ENCODE peak calls at places on chromosomes 6 and 20, in five cellular contexts. One of them, this sample, is unnamed.
A peak's percentile ranks its signal among the peaks of the same experiment; 100 is the strongest.

GRCh38 chr6:36360241-36361054 is 23.8 kb upstream of the BNIP5 start:
- DNase-seq in heart left ventricle: peak; percentile 82
- DNase-seq in neuronal stem cell: peak; percentile 85
- DNase-seq in GM23338: peak; percentile 94
- DNase-seq in body of pancreas: peak; percentile 81
- DNase-seq in this sample: peak; percentile 60

GRCh38 chr6:124223596-124223995 is 419.9 kb downstream of the NKAIN2 start:
- DNase-seq in body of pancreas: no peak
- DNase-seq in GM23338: peak; percentile 13
- DNase-seq in heart left ventricle: no peak
- DNase-seq in neuronal stem cell: no peak
- DNase-seq in this sample: no peak

GRCh38 chr6:21163110-21163837 is 430.3 kb upstream of the SOX4 start:
- DNase-seq in GM23338: no peak
- DNase-seq in body of pancreas: no peak
- DNase-seq in neuronal stem cell: no peak
- DNase-seq in heart left ventricle: no peak
- DNase-seq in this sample: no peak

GRCh38 chr6:122365775-122366403 is 33.6 kb upstream of the HSF2 start:
- DNase-seq in body of pancreas: no peak
- DNase-seq in neuronal stem cell: no peak
- DNase-seq in heart left ventricle: no peak
- DNase-seq in GM23338: no peak
- DNase-seq in this sample: no peak

GRCh38 chr6:95203153-95203754 is 374.1 kb upstream of the MANEA start:
- DNase-seq in heart left ventricle: no peak
- DNase-seq in GM23338: peak; percentile 78
- DNase-seq in neuronal stem cell: peak; percentile 17
- DNase-seq in body of pancreas: no peak
- DNase-seq in this sample: peak; percentile 25

GRCh38 chr6:27565839-27566779 is 93.2 kb upstream of the ZNF184 start:
- DNase-seq in heart left ventricle: no peak
- DNase-seq in neuronal stem cell: no peak
- DNase-seq in GM23338: peak; percentile 78
- DNase-seq in body of pancreas: no peak
- DNase-seq in this sample: no peak

GRCh38 chr20:63062188-63063140 is 55.7 kb upstream of the BHLHE23 start:
- DNase-seq in GM23338: no peak
- DNase-seq in body of pancreas: no peak
- DNase-seq in heart left ventricle: no peak
- DNase-seq in neuronal stem cell: no peak
- DNase-seq in this sample: no peak

GRCh38 chr20:42572320-42573016 is 617.2 kb downstream of the PTPRT start:
- DNase-seq in neuronal stem cell: no peak
- DNase-seq in GM23338: no peak
- DNase-seq in body of pancreas: peak; percentile 46
- DNase-seq in heart left ventricle: no peak
- DNase-seq in this sample: no peak

GRCh38 chr6:23213193-23213592 is 643.8 kb downstream of the HDGFL1 start:
- DNase-seq in heart left ventricle: no peak
- DNase-seq in neuronal stem cell: no peak
- DNase-seq in body of pancreas: no peak
- DNase-seq in GM23338: no peak
- DNase-seq in this sample: no peak

GRCh38 chr6:14165091-14165490 is 47.5 kb downstream of the CD83 start:
- DNase-seq in body of pancreas: no peak
- DNase-seq in heart left ventricle: no peak
- DNase-seq in neuronal stem cell: no peak
- DNase-seq in GM23338: no peak
- DNase-seq in this sample: no peak

GRCh38 chr6:168122011-168122410 is 43.0 kb upstream of the FRMD1 start:
- DNase-seq in neuronal stem cell: no peak
- DNase-seq in GM23338: no peak
- DNase-seq in body of pancreas: no peak
- DNase-seq in heart left ventricle: peak; percentile 20
- DNase-seq in this sample: no peak

GRCh38 chr20:20413801-20414200 is 45.9 kb downstream of the INSM1 start:
- DNase-seq in neuronal stem cell: no peak
- DNase-seq in GM23338: no peak
- DNase-seq in heart left ventricle: no peak
- DNase-seq in body of pancreas: no peak
- DNase-seq in this sample: no peak

GRCh38 chr6:45650527-45651135 is 272.9 kb upstream of the SUPT3H start:
- DNase-seq in neuronal stem cell: no peak
- DNase-seq in GM23338: no peak
- DNase-seq in heart left ventricle: no peak
- DNase-seq in body of pancreas: no peak
- DNase-seq in this sample: no peak

GRCh38 chr6:128432394-128432793 is 88.0 kb downstream of the PTPRK start:
- DNase-seq in body of pancreas: no peak
- DNase-seq in neuronal stem cell: no peak
- DNase-seq in GM23338: no peak
- DNase-seq in heart left ventricle: no peak
- DNase-seq in this sample: no peak

GRCh38 chr6:15553736-15554294 is 109.0 kb downstream of the DTNBP1 start:
- DNase-seq in heart left ventricle: no peak
- DNase-seq in neuronal stem cell: no peak
- DNase-seq in GM23338: no peak
- DNase-seq in body of pancreas: no peak
- DNase-seq in this sample: no peak

GRCh38 chr20:884983-885952 is 30.9 kb downstream of the ANGPT4 start:
- DNase-seq in GM23338: peak; percentile 93
- DNase-seq in neuronal stem cell: peak; percentile 59
- DNase-seq in heart left ventricle: peak; percentile 60
- DNase-seq in body of pancreas: no peak
- DNase-seq in this sample: peak; percentile 77

GRCh38 chr20:35187584-35188190 is 15.8 kb downstream of the PROCR start:
- DNase-seq in neuronal stem cell: no peak
- DNase-seq in GM23338: no peak
- DNase-seq in heart left ventricle: no peak
- DNase-seq in body of pancreas: no peak
- DNase-seq in this sample: no peak

GRCh38 chr6:44126320-44127149 is 717 bp downstream of the MRPL14 start:
- DNase-seq in heart left ventricle: peak; percentile 61
- DNase-seq in neuronal stem cell: peak; percentile 49
- DNase-seq in GM23338: peak; percentile 81
- DNase-seq in body of pancreas: peak; percentile 51
- DNase-seq in this sample: no peak

GRCh38 chr20:10654630-10655029 is 19.2 kb downstream of the JAG1 start:
- DNase-seq in GM23338: peak; percentile 85
- DNase-seq in body of pancreas: peak; percentile 75
- DNase-seq in heart left ventricle: no peak
- DNase-seq in neuronal stem cell: no peak
- DNase-seq in this sample: no peak

GRCh38 chr6:3661390-3661789 is 90.1 kb downstream of the PXDC1 start:
- DNase-seq in body of pancreas: no peak
- DNase-seq in heart left ventricle: no peak
- DNase-seq in neuronal stem cell: no peak
- DNase-seq in GM23338: no peak
- DNase-seq in this sample: no peak

GRCh38 chr6:12313992-12314589 is 23.9 kb downstream of the EDN1 start:
- DNase-seq in body of pancreas: peak; percentile 76
- DNase-seq in neuronal stem cell: no peak
- DNase-seq in GM23338: no peak
- DNase-seq in heart left ventricle: no peak
- DNase-seq in this sample: no peak

GRCh38 chr6:27883136-27883535 is 29.1 kb downstream of the OR2B2 start:
- DNase-seq in heart left ventricle: no peak
- DNase-seq in neuronal stem cell: no peak
- DNase-seq in GM23338: no peak
- DNase-seq in body of pancreas: no peak
- DNase-seq in this sample: no peak

GRCh38 chr6:136790411-136791295 is 1.6 kb downstream of the MAP3K5 start:
- DNase-seq in heart left ventricle: no peak
- DNase-seq in GM23338: no peak
- DNase-seq in neuronal stem cell: no peak
- DNase-seq in body of pancreas: no peak
- DNase-seq in this sample: no peak

GRCh38 chr6:75156186-75156878 is 49.5 kb downstream of the COL12A1 start:
- DNase-seq in GM23338: no peak
- DNase-seq in heart left ventricle: no peak
- DNase-seq in neuronal stem cell: no peak
- DNase-seq in body of pancreas: no peak
- DNase-seq in this sample: no peak
- H3K4me1 ChIP-seq in GM23338: no peaks in the 10 kb centered on the region
- H3K4me1 ChIP-seq in heart left ventricle: no peaks in the 10 kb centered on the region
- H3K4me1 ChIP-seq in neuronal stem cell: no peaks in the 10 kb centered on the region
- H3K4me1 ChIP-seq in body of pancreas: no peaks in the 10 kb centered on the region
- H3K4me1 ChIP-seq in this sample: no peaks in the 10 kb centered on the region

GRCh38 chr6:41582540-41582939 is 36.4 kb downstream of the FOXP4 start:
- DNase-seq in GM23338: no peak
- DNase-seq in neuronal stem cell: no peak
- DNase-seq in heart left ventricle: no peak
- DNase-seq in body of pancreas: no peak
- DNase-seq in this sample: no peak

GRCh38 chr6:41585605-41586004 is 39.4 kb downstream of the FOXP4 start:
- DNase-seq in neuronal stem cell: no peak
- DNase-seq in heart left ventricle: no peak
- DNase-seq in GM23338: no peak
- DNase-seq in body of pancreas: no peak
- DNase-seq in this sample: no peak

GRCh38 chr6:41583576-41583975 is 37.4 kb downstream of the FOXP4 start:
- DNase-seq in heart left ventricle: no peak
- DNase-seq in neuronal stem cell: no peak
- DNase-seq in GM23338: no peak
- DNase-seq in body of pancreas: no peak
- DNase-seq in this sample: no peak

GRCh38 chr6:41584668-41585205 is 38.6 kb downstream of the FOXP4 start:
- DNase-seq in body of pancreas: peak; percentile 63
- DNase-seq in heart left ventricle: no peak
- DNase-seq in GM23338: peak; percentile 82
- DNase-seq in neuronal stem cell: no peak
- DNase-seq in this sample: no peak

DNA sequence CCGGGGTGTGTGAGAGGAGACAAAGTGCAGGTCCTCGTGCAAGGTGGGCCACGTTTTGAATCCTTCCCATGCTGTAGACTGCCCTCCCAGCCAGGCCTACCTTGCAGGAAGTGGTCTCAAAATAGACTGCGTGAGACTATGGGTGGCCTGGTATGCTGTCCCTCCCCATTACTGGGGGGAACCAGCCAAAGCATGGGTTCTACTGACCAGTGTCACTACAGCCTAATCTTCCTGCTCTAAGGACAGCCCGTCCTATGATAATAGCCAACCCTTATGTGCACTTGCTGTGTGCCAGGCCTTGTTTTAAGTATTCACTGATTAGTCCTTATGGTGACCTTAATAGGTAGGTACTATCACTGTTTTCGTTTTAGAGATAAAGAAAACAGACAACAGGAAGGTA is 38.0 kb downstream of the FOXP4 start:
- DNase-seq in GM23338: no peak
- DNase-seq in heart left ventricle: no peak
- DNase-seq in neuronal stem cell: no peak
- DNase-seq in body of pancreas: no peak
- DNase-seq in this sample: no peak
- H3K27ac ChIP-seq in GM23338: peak overlapping the region; percentile 39
- H3K27ac ChIP-seq in heart left ventricle: peak overlapping the region; percentile 55
- H3K27ac ChIP-seq in neuronal stem cell: no peak overlapping the region
- H3K27ac ChIP-seq in body of pancreas: peak overlapping the region; percentile 45
- H3K27ac ChIP-seq in this sample: no peak overlapping the region

DNA sequence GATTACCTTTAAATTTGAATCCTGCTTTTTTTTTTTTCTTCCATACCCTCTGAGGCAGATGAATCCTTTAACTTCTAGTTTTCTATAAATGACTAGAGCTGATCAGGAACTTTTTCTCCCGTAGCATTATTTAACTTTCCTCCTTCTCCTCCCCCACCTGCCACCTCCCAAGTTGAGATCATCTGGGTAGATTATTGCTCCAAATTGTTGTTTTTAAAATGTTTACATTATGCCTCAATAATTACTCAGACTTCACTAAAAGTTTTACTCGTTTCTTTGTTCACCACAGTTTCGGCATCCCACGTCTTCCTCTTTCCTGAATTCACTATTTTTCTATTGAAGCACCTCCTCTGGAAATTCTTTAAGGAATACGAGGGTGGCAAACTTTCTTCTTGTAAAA is 16.6 kb upstream of the SCUBE3 start:
- DNase-seq in neuronal stem cell: no peak
- DNase-seq in body of pancreas: no peak
- DNase-seq in heart left ventricle: no peak
- DNase-seq in GM23338: no peak
- DNase-seq in this sample: no peak
- H3K4me1 ChIP-seq in neuronal stem cell: peaks cover 14% of the 10 kb centered on the region
- H3K4me1 ChIP-seq in body of pancreas: no peaks in the 10 kb centered on the region
- H3K4me1 ChIP-seq in heart left ventricle: peaks cover 4% of the 10 kb centered on the region
- H3K4me1 ChIP-seq in GM23338: no peaks in the 10 kb centered on the region
- H3K4me1 ChIP-seq in this sample: peaks cover 4% of the 10 kb centered on the region

GRCh38 chr6:145009691-145010090 is 724.6 kb downstream of the UTRN start:
- DNase-seq in heart left ventricle: no peak
- DNase-seq in neuronal stem cell: no peak
- DNase-seq in GM23338: no peak
- DNase-seq in body of pancreas: no peak
- DNase-seq in this sample: no peak
- H3K27ac ChIP-seq in heart left ventricle: no peak overlapping the region
- H3K27ac ChIP-seq in neuronal stem cell: no peak overlapping the region
- H3K27ac ChIP-seq in GM23338: no peak overlapping the region
- H3K27ac ChIP-seq in body of pancreas: no peak overlapping the region
- H3K27ac ChIP-seq in this sample: no peak overlapping the region

GRCh38 chr6:144564202-144564601 is 279.1 kb downstream of the UTRN start:
- DNase-seq in GM23338: no peak
- DNase-seq in heart left ventricle: no peak
- DNase-seq in body of pancreas: no peak
- DNase-seq in neuronal stem cell: no peak
- DNase-seq in this sample: no peak
- H3K4me1 ChIP-seq in GM23338: no peaks in the 10 kb centered on the region
- H3K4me1 ChIP-seq in heart left ventricle: peaks cover 6% of the 10 kb centered on the region
- H3K4me1 ChIP-seq in body of pancreas: peaks cover 9% of the 10 kb centered on the region
- H3K4me1 ChIP-seq in neuronal stem cell: peaks cover 1% of the 10 kb centered on the region
- H3K4me1 ChIP-seq in this sample: no peaks in the 10 kb centered on the region

GRCh38 chr6:31541059-31541657 is 645 bp downstream of the DDX39B start:
- DNase-seq in neuronal stem cell: peak; percentile 29
- DNase-seq in heart left ventricle: no peak
- DNase-seq in GM23338: peak; percentile 72
- DNase-seq in body of pancreas: peak; percentile 54
- DNase-seq in this sample: no peak

GRCh38 chr6:31543639-31544038 is 1.8 kb upstream of the DDX39B start:
- DNase-seq in GM23338: no peak
- DNase-seq in body of pancreas: no peak
- DNase-seq in heart left ventricle: no peak
- DNase-seq in neuronal stem cell: no peak
- DNase-seq in this sample: no peak

GRCh38 chr6:31538805-31539400 is 2.9 kb downstream of the DDX39B start:
- DNase-seq in GM23338: no peak
- DNase-seq in heart left ventricle: no peak
- DNase-seq in body of pancreas: peak; percentile 59
- DNase-seq in neuronal stem cell: no peak
- DNase-seq in this sample: no peak

GRCh38 chr6:31541658-31542521 is at the start of gene DDX39B:
- DNase-seq in GM23338: peak; percentile 99
- DNase-seq in neuronal stem cell: peak; percentile 92
- DNase-seq in body of pancreas: peak; percentile 95
- DNase-seq in heart left ventricle: peak; percentile 97
- DNase-seq in this sample: peak; percentile 89

GRCh38 chr6:31540640-31541039 is 1.2 kb downstream of the DDX39B start:
- DNase-seq in GM23338: no peak
- DNase-seq in body of pancreas: no peak
- DNase-seq in heart left ventricle: no peak
- DNase-seq in neuronal stem cell: no peak
- DNase-seq in this sample: no peak
- H3K27ac ChIP-seq in GM23338: peak overlapping the region; percentile 99
- H3K27ac ChIP-seq in body of pancreas: peak overlapping the region; percentile 93
- H3K27ac ChIP-seq in heart left ventricle: peak overlapping the region; percentile 95
- H3K27ac ChIP-seq in neuronal stem cell: no peak overlapping the region
- H3K27ac ChIP-seq in this sample: no peak overlapping the region

This sample was measured in iPS DF 6.9.